ENCODE peak calls at places on chromosome 15, in six cellular contexts. J is fibroblast of lung, C is mammary epithelial cell, R is GM23338, S is hepatocyte, K is K562. I is an unnamed sample.

GRCh38 chr15:89075121-89075640 is 13.1 kb upstream of the ABHD2 start:
- DNase-seq in J (no peak), C (peak), R (no peak), S (no peak), K (no peak), I (no peak)

GRCh38 chr15:37900286-37901221 is 33.9 kb upstream of the TMCO5A start:
- DNase-seq in J (no peak), C (peak), R (no peak), S (peak), K (no peak), I (peak)

GRCh38 chr15:51737538-51738305 is at the start of gene LYSMD2:
- DNase-seq in J (peak), C (peak), R (peak), S (peak), K (peak), I (peak)

GRCh38 chr15:63452552-63453136 is 51.7 kb upstream of the USP3 start:
- DNase-seq in J (no peak), C (no peak), R (no peak), S (no peak), K (no peak), I (no peak)

GRCh38 chr15:89646416-89647141 is 8.7 kb downstream of the KIF7 start:
- DNase-seq in J (no peak), C (no peak), R (no peak), S (no peak), K (no peak), I (no peak)

GRCh38 chr15:96351801-96352593 is 21.5 kb downstream of the NR2F2 start:
- DNase-seq in J (no peak), C (no peak), R (peak), S (no peak), K (no peak), I (no peak)

GRCh38 chr15:75063338-75063737 is 39.9 kb downstream of the PPCDC start:
- DNase-seq in J (peak), C (no peak), R (no peak), S (no peak), K (no peak), I (no peak)

GRCh38 chr15:27869697-27870281 is 229.3 kb downstream of the OCA2 start:
- DNase-seq in J (no peak), C (no peak), R (peak), S (no peak), K (no peak), I (no peak)

GRCh38 chr15:37940886-37941285 is 6.4 kb downstream of the TMCO5A start:
- DNase-seq in J (no peak), C (no peak), R (peak), S (peak), K (no peak), I (no peak)

GRCh38 chr15:89514186-89514585 is 17.8 kb upstream of the RHCG start:
- DNase-seq in J (no peak), C (peak), R (no peak), S (no peak), K (no peak), I (no peak)

GRCh38 chr15:75025548-75026260 is 2.3 kb downstream of the PPCDC start:
- DNase-seq in J (no peak), C (no peak), R (no peak), S (no peak), K (no peak), I (no peak)

GRCh38 chr15:36617529-36618196 is 38.2 kb downstream of the CDIN1 start:
- DNase-seq in J (no peak), C (no peak), R (no peak), S (no peak), K (no peak), I (no peak)

GRCh38 chr15:62240697-62241096 is 75.6 kb upstream of the C2CD4B start:
- DNase-seq in J (no peak), C (no peak), R (no peak), S (no peak), K (no peak), I (no peak)

GRCh38 chr15:48939686-48940085 is 24.0 kb downstream of the SHC4 start:
- DNase-seq in J (peak), C (peak), R (no peak), S (peak), K (no peak), I (peak)

GRCh38 chr15:73789491-73790240 is 36.5 kb upstream of the INSYN1 start:
- DNase-seq in J (no peak), C (no peak), R (no peak), S (no peak), K (no peak), I (no peak)

GRCh38 chr15:48566669-48567068 is 78.8 kb downstream of the FBN1 start:
- DNase-seq in J (peak), C (no peak), R (peak), S (no peak), K (no peak), I (no peak)

GRCh38 chr15:91882858-91883586 is 29.5 kb downstream of the SLCO3A1 start:
- DNase-seq in J (peak), C (no peak), R (no peak), S (no peak), K (no peak), I (no peak)

GRCh38 chr15:88690331-88690730 is 51.5 kb downstream of the ISG20 start:
- DNase-seq in J (no peak), C (peak), R (no peak), S (no peak), K (no peak), I (no peak)

GRCh38 chr15:32829441-32829840 is 111.6 kb downstream of the GREM1 start:
- DNase-seq in J (peak), C (no peak), R (no peak), S (no peak), K (no peak), I (no peak)

GRCh38 chr15:64808785-64809453 is 16.5 kb downstream of the PIF1 start:
- DNase-seq in J (no peak), C (no peak), R (peak), S (no peak), K (no peak), I (no peak)

GRCh38 chr15:52746162-52746721 is 43.9 kb downstream of the ONECUT1 start:
- DNase-seq in J (no peak), C (no peak), R (peak), S (peak), K (no peak), I (no peak)

GRCh38 chr15:27601239-27601942 is 497.7 kb downstream of the OCA2 start:
- DNase-seq in J (peak), C (no peak), R (no peak), S (peak), K (no peak), I (no peak)

GRCh38 chr15:87858651-87859050 is 397.9 kb downstream of the NTRK3 start:
- DNase-seq in J (no peak), C (no peak), R (no peak), S (no peak), K (no peak), I (no peak)

GRCh38 chr15:90074916-90075315 is 27.4 kb downstream of the IDH2 start:
- DNase-seq in J (no peak), C (no peak), R (no peak), S (no peak), K (no peak), I (no peak)

GRCh38 chr15:25708391-25708790 is 154.7 kb downstream of the ATP10A start:
- DNase-seq in J (no peak), C (no peak), R (no peak), S (no peak), K (no peak), I (no peak)

GRCh38 chr15:52337198-52337853 is 41.7 kb upstream of the MYO5C start:
- DNase-seq in J (peak), C (peak), R (peak), S (no peak), K (no peak), I (no peak)

GRCh38 chr15:43509002-43509922 is 8.1 kb upstream of the MAP1A start:
- DNase-seq in J (no peak), C (no peak), R (peak), S (no peak), K (no peak), I (no peak)

GRCh38 chr15:50685191-50685975 is 1.2 kb downstream of the TRPM7 start:
- DNase-seq in J (peak), C (peak), R (peak), S (no peak), K (no peak), I (no peak)

GRCh38 chr15:82709421-82710207 is at the start of gene AP3B2:
- DNase-seq in J (peak), C (peak), R (peak), S (peak), K (peak), I (peak)

GRCh38 chr15:82710208-82710555 is 507 bp upstream of the AP3B2 start:
- DNase-seq in J (no peak), C (no peak), R (peak), S (no peak), K (no peak), I (no peak)

GRCh38 chr15:82712036-82712435 is 2.4 kb upstream of the AP3B2 start:
- DNase-seq in J (no peak), C (no peak), R (no peak), S (no peak), K (no peak), I (no peak)

GRCh38 chr15:82710926-82711490 is 1.3 kb upstream of the AP3B2 start:
- DNase-seq in J (no peak), C (no peak), R (no peak), S (no peak), K (no peak), I (no peak)

GRCh38 chr15:82709081-82709420 is 624 bp downstream of the AP3B2 start:
- DNase-seq in J (peak), C (peak), R (peak), S (no peak), K (no peak), I (peak)
- H3K4me3 ChIP-seq in J (no peak), C (peak), R (peak), S (peak), K (peak), I (peak)

DNA sequence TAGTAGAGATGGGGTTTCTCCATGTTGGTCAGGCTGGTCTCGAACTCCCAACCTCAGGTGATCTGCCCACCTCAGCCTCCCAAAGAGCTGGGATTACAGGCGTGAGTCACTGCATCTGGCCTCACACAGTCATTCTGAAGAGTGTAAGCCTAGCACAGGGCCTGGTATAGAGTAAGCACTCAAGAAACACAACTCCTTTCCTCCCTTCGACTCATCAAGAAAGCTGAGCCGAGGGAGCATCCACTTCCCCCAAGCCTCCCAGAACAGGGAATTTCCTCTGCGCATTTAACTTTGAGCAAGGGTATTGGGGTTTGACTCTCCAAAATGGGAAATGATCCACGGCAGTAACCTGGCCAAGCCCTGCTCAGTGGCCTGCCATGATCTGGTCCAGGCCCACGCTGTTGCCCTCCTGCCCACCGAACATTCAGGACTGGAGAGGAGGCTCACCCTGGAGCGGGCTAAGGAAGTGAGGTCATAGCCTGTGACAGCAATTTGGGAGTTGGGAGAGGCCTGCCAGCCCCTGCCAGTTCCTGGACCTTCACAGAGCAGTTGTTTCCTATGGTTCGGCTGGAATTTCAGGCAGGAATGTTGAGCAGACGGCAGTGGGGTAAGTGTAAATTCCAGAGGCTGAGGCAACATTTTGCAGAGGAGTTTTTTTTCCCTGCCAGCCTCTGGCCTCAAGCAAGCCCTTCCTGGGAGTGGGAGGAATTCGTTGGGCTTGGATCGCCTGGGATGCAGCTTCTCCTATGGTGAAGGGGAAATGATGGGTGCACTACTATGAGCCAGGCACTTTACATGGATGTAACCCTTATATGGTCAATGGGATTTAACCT is 21.2 kb upstream of the SMAD3 start:
- DNase-seq in J (peak), C (peak), R (peak), S (no peak), K (no peak), I (no peak)
- H3K27ac ChIP-seq in J (peak), C (peak), R (peak), S (peak), K (no peak), I (no peak)

GRCh38 chr15:40926659-40927496 is 2.3 kb upstream of the DLL4 start:
- DNase-seq in J (no peak), C (no peak), R (peak), S (no peak), K (no peak), I (no peak)
- TF ChIP-seq EZH2 in J (peak), C (no peak), R (peak), S (peak), K (no peak), I (no peak)

DNA sequence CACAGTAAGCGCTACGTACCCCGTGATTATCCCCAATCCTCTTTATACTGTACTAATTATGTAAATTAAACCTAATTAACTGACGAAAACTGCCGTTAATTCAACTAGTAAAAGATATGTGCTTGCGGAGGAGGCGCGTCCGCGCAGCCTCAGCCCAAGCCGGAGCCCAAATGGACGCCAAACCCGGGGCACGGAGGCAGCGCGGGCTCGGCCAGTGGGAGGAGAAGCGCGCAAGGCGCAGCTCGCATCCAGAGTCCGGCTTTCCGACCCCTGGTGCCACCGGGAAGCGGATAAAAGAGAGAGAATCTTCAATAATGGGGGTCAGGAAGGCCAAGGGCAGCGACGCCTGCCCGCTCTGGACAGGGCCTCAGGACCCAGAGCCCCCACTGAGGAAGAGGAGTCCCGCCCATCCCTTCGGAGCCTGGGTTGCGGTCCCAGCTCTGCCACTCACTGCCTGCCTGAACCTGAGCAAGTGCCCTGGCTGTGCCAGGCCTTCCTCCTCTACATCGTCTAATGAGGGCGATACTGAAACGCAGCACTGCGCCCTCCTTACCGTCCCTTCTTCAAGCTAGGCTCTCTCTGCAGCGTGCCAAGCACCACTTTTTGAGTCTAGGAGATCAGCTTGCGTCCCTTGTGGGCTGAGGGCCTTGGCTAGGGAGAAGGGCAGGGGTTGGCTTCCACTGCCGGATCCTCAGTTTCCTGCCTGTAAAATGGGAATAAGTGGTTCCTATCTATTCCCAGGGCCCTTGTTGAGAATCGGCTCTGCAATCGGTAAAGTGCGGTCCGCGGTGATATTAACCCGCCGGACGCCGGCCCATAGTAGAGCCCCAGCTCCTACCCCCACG is 4.9 kb upstream of the SKOR1 start:
- DNase-seq in J (no peak), C (no peak), R (peak), S (no peak), K (no peak), I (no peak)
- H3K4me3 ChIP-seq in J (no peak), C (no peak), R (peak), S (no peak), K (no peak), I (no peak)

GRCh38 chr15:66621491-66622467 is 56.0 kb upstream of the LCTL start:
- DNase-seq in J (no peak), C (no peak), R (peak), S (peak), K (peak), I (peak)

GRCh38 chr15:66622677-66623076 is 56.9 kb upstream of the LCTL start:
- DNase-seq in J (peak), C (no peak), R (no peak), S (no peak), K (no peak), I (peak)

GRCh38 chr15:66620744-66621344 is 55.0 kb upstream of the LCTL start:
- DNase-seq in J (no peak), C (no peak), R (no peak), S (no peak), K (no peak), I (no peak)

GRCh38 chr15:66617137-66618090 is 51.6 kb upstream of the LCTL start:
- DNase-seq in J (peak), C (peak), R (peak), S (peak), K (no peak), I (no peak)

GRCh38 chr15:66619152-66619903 is 53.5 kb upstream of the LCTL start:
- DNase-seq in J (peak), C (peak), R (peak), S (peak), K (peak), I (peak)
- H3K27ac ChIP-seq in J (no peak), C (no peak), R (no peak), S (no peak), K (peak), I (no peak)

DNA sequence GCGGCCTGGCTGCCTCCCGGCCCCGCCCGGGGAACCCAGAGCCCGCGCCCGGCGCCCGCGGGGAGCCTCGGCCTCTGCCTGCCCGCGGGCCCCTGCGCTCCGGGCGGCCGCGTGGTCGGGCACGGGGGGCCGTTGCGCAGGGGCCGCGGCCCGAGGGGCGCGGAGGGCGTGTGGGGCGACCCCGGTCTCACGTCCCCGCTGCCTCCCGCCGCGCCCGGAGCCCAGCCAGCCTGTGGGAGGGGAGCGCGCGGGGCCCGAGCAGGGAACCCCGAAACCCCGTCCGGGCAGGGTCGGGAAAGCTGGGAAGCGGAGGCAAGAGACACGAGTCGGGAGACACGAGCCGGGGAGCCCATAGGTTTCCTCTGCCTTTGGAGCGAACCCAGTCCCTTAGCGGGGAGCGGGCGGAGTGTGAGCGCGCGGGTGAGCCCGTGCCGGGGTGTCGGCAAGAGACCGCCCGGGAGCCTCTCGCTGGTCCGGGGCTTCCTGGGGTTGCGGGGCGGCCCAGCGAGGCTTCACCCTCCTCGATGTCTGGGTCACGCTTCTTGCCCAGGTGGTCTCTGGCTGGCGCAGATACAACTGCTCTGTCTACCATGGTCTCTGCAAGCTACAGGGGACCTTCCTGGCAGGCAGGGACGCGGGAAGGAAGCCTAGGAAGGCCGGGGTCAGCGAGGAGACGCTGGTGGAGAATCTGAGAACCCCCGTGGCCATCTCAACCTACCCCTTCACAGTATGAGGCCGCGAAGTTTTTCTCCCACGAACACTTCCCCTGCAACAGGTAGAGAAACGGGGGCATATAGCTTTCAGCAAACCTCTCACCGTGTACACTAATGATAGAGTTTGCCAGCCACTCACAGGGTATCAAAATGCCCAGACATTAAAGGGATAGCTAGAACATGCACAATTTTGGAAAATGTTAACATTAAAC is 586 bp downstream of the LRRK1 start:
- DNase-seq in J (peak), C (peak), R (peak), S (peak), K (no peak), I (peak)
- TF ChIP-seq EZH2 in J (no peak), C (no peak), R (peak), S (peak), K (peak), I (no peak)

GRCh38 chr15:68224546-68225250 is 4.8 kb downstream of the CLN6 start:
- DNase-seq in J (no peak), C (no peak), R (no peak), S (no peak), K (peak), I (no peak)

GRCh38 chr15:68223171-68223570 is 6.4 kb downstream of the CLN6 start:
- DNase-seq in J (no peak), C (no peak), R (no peak), S (no peak), K (peak), I (no peak)

GRCh38 chr15:68220489-68220888 is 9.0 kb downstream of the CLN6 start:
- DNase-seq in J (no peak), C (no peak), R (no peak), S (no peak), K (peak), I (no peak)

GRCh38 chr15:68220967-68221366 is 8.6 kb downstream of the CLN6 start:
- DNase-seq in J (no peak), C (no peak), R (no peak), S (no peak), K (peak), I (no peak)

GRCh38 chr15:68224108-68224507 is 5.4 kb downstream of the CLN6 start:
- DNase-seq in J (no peak), C (no peak), R (no peak), S (no peak), K (no peak), I (no peak)
- H3K4me3 ChIP-seq in J (no peak), C (no peak), R (no peak), S (no peak), K (no peak), I (no peak)

GRCh38 chr15:59301527-59301926 is 71.1 kb downstream of the MYO1E start:
- DNase-seq in J (no peak), C (no peak), R (peak), S (no peak), K (no peak), I (no peak)

GRCh38 chr15:59300618-59301139 is 72.0 kb downstream of the MYO1E start:
- DNase-seq in J (peak), C (no peak), R (no peak), S (no peak), K (no peak), I (no peak)

GRCh38 chr15:59298876-59299275 is 73.8 kb downstream of the MYO1E start:
- DNase-seq in J (no peak), C (no peak), R (no peak), S (no peak), K (no peak), I (no peak)

GRCh38 chr15:59298255-59298856 is 74.3 kb downstream of the MYO1E start:
- DNase-seq in J (no peak), C (peak), R (no peak), S (no peak), K (no peak), I (no peak)

GRCh38 chr15:59299919-59300617 is 72.6 kb downstream of the MYO1E start:
- DNase-seq in J (peak), C (peak), R (no peak), S (peak), K (no peak), I (peak)
- H3K27ac ChIP-seq in J (peak), C (peak), R (no peak), S (peak), K (no peak), I (peak)